ENCODE peak calls at places on chromosome 10, in six cellular contexts. C is neuronal stem cell, Y is IMR-90, R is mesenchymal stem cell, X is mesendoderm, Q is H9. P is an unnamed sample.
A peak's percentile ranks its signal among the peaks of the same experiment; 100 is the strongest.

GRCh38 chr10:133163889-133164815 is 4.1 kb downstream of the KNDC1 start:
- DNase-seq in C (no peak), X (no peak), R (no peak), Q (peak; percentile 89), Y (no peak), P (no peak)

GRCh38 chr10:101566333-101567164 is 21.5 kb downstream of the POLL start:
- DNase-seq in R (peak; percentile 29), Y (peak; percentile 20), X (peak; percentile 40), C (no peak), Q (peak; percentile 60), P (peak; percentile 10)

GRCh38 chr10:60073781-60074656 is 167.7 kb upstream of the CCDC6 start:
- DNase-seq in R (no peak), C (no peak), X (no peak), Q (no peak), Y (no peak), P (no peak)

GRCh38 chr10:121291828-121292227 is 306.4 kb downstream of the FGFR2 start:
- DNase-seq in R (no peak), Q (no peak), C (no peak), Y (no peak), X (no peak), P (no peak)

GRCh38 chr10:89480047-89480446 is 55.3 kb downstream of the SLC16A12 start:
- DNase-seq in Q (no peak), R (no peak), X (no peak), C (no peak), Y (peak; percentile 9), P (no peak)

GRCh38 chr10:79148452-79149344 is 79.9 kb downstream of the ZMIZ1 start:
- DNase-seq in C (no peak), Q (no peak), Y (peak; percentile 40), R (peak; percentile 30), X (no peak), P (peak; percentile 30)

GRCh38 chr10:16586358-16587138 is 64.9 kb upstream of the C1QL3 start:
- DNase-seq in Q (no peak), C (no peak), R (no peak), X (no peak), Y (no peak), P (no peak)

GRCh38 chr10:32048282-32048681 is 7.9 kb downstream of the KIF5B start:
- DNase-seq in R (no peak), X (no peak), C (no peak), Q (no peak), Y (no peak), P (no peak)

GRCh38 chr10:133089461-133089800 is 1.7 kb downstream of the ADGRA1 start:
- DNase-seq in Q (no peak), R (no peak), Y (no peak), C (no peak), X (no peak), P (no peak)

GRCh38 chr10:6445671-6446278 is 134.3 kb downstream of the PRKCQ start:
- DNase-seq in Y (peak; percentile 28), Q (peak; percentile 47), R (peak; percentile 27), X (peak; percentile 55), C (no peak), P (no peak)

GRCh38 chr10:124722812-124723783 is 21.1 kb downstream of the FAM53B start:
- DNase-seq in X (peak; percentile 68), R (no peak), Y (no peak), Q (no peak), C (no peak), P (peak; percentile 22)

GRCh38 chr10:66919248-66919647 is 6.6 kb upstream of the LRRTM3 start:
- DNase-seq in R (no peak), X (no peak), C (no peak), Q (no peak), Y (no peak), P (no peak)

GRCh38 chr10:87079106-87079836 is 15.4 kb downstream of the GLUD1 start:
- DNase-seq in Y (no peak), Q (no peak), X (no peak), C (no peak), R (no peak), P (no peak)

GRCh38 chr10:5183923-5184322 is 1.0 kb downstream of the AKR1C8 start:
- DNase-seq in Q (no peak), X (no peak), Y (no peak), C (no peak), R (no peak), P (no peak)

GRCh38 chr10:16030562-16030961 is 170.3 kb upstream of the MINDY3 start:
- DNase-seq in Y (no peak), R (no peak), X (peak; percentile 19), C (no peak), Q (no peak), P (no peak)

GRCh38 chr10:98460837-98461499 is 14.2 kb upstream of the HPS1 start:
- DNase-seq in C (no peak), Q (no peak), R (peak; percentile 95), X (peak; percentile 84), Y (peak; percentile 96), P (peak; percentile 97)

GRCh38 chr10:77833225-77833624 is 93.3 kb downstream of the DLG5 start:
- DNase-seq in C (no peak), X (no peak), Q (no peak), Y (no peak), R (no peak), P (no peak)

GRCh38 chr10:94006591-94007550 is 13.1 kb downstream of the PLCE1 start:
- DNase-seq in Y (peak; percentile 78), X (peak; percentile 91), R (peak; percentile 17), Q (no peak), C (no peak), P (peak; percentile 79)

GRCh38 chr10:133127291-133128125 is 32.5 kb upstream of the KNDC1 start:
- DNase-seq in R (no peak), Q (peak; percentile 65), Y (no peak), C (no peak), X (no peak), P (no peak)

GRCh38 chr10:48509974-48510692 is 94.7 kb downstream of the ARHGAP22 start:
- DNase-seq in X (peak; percentile 67), C (no peak), Q (peak; percentile 38), Y (no peak), R (no peak), P (peak; percentile 56)

GRCh38 chr10:118173326-118173725 is 126.6 kb upstream of the RAB11FIP2 start:
- DNase-seq in R (peak; percentile 1), Q (no peak), Y (no peak), X (no peak), C (no peak), P (no peak)

GRCh38 chr10:4522296-4523000 is 303.6 kb upstream of the AKR1E2 start:
- DNase-seq in Q (no peak), C (no peak), X (no peak), R (no peak), Y (no peak), P (no peak)

GRCh38 chr10:124417846-124418725 is 637 bp downstream of the OAT start:
- DNase-seq in X (peak; percentile 76), Q (peak; percentile 54), R (peak; percentile 80), C (peak; percentile 56), Y (peak; percentile 44), P (peak; percentile 52)

DNA sequence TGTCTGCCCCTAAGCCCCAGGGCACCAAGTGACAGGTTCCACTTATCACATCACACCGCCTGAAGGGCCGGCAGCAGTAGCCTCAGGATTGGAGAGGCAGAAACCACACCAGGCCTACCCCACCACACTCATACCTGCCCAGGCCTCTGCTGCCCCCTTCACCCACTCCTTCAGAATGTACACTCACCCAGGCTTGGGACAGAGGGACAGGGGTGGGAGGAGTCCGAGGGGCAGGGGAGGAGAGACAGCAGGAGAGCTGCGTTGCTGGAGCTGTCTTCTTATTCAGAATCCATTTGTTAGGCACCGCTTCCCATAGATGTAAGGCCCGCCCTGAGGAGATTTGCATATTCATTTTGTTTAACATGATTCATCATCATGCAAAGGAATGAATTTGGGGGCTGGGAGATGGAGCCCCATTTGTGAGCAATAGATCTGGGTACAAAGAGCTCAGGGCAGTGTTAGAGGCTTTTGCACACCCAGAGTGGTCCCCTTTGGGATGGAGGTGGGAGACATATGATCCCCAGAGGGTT is 156.7 kb downstream of the CDH23 start:
- DNase-seq in Q (no peak), C (no peak), X (no peak), Y (no peak), R (no peak), P (no peak)
- H3K18ac ChIP-seq in Q (no peak overlapping the region), C (peak overlapping the region; percentile 77), X (no peak overlapping the region), Y (no peak overlapping the region), R (no peak overlapping the region), P (no peak overlapping the region)

GRCh38 chr10:44962870-44963738 is 3.5 kb downstream of the RASSF4 start:
- DNase-seq in C (no peak), Y (no peak), X (peak; percentile 44), R (peak; percentile 34), Q (peak; percentile 70), P (no peak)
- H3K18ac ChIP-seq in C (peak overlapping the region; percentile 96), Y (no peak overlapping the region), X (no peak overlapping the region), R (peak overlapping the region; percentile 3), Q (peak overlapping the region; percentile 21), P (peak overlapping the region; percentile 16)

GRCh38 chr10:26215923-26216576 is 524 bp upstream of the GAD2 start:
- DNase-seq in C (peak; percentile 62), Y (no peak), Q (peak; percentile 82), R (no peak), X (peak; percentile 79), P (peak; percentile 37)
- H3K18ac ChIP-seq in C (no peak overlapping the region), Y (no peak overlapping the region), Q (no peak overlapping the region), R (no peak overlapping the region), X (no peak overlapping the region), P (no peak overlapping the region)

DNA sequence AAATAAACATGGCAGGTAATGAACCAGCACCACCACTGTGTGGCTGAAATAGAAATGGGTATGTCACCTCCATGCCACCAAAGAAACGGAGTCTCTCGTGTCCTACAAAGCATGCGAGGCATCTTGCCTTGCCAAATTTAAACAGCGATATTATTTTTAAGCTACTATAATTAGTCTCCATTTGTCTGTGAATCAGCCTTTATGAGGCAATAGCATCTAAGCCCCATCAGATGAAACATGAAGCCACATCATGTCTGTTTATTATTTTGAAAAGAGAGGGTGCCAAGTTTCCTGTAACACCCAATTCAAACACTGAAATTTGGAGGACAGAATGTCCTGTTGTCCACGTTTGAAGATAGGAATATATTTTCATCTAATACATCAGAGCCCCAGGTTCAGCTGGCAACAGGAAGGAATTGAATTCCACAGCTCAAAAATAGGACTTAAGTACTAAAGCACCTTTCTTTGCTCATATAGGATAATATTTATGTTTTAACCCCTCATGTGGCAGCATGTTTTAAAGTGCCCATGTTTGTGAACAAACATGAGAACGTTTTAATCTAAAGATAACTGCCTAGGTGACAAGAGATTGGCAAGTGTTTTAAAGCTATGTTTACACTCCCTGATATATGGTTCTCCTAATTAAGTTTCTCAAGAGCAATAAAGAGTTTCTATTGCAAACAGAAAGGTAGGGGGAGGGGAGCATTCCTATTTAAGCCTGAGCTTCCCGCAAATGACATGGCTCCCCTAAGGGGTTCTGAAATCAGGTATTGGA is 86.8 kb downstream of the SORBS1 start:
- DNase-seq in Q (no peak), X (no peak), C (no peak), Y (no peak), R (no peak), P (no peak)
- H3K18ac ChIP-seq in Q (no peak overlapping the region), X (peak overlapping the region; percentile 47), C (no peak overlapping the region), Y (no peak overlapping the region), R (no peak overlapping the region), P (no peak overlapping the region)

GRCh38 chr10:46293832-46294640 is 7.2 kb downstream of the ANTXRL start:
- DNase-seq in C (no peak), X (no peak), R (no peak), Q (peak; percentile 32), Y (no peak), P (no peak)

GRCh38 chr10:46292573-46293023 is 5.8 kb downstream of the ANTXRL start:
- DNase-seq in R (no peak), C (no peak), Q (no peak), Y (no peak), X (no peak), P (no peak)

GRCh38 chr10:46294641-46295230 is 7.9 kb downstream of the ANTXRL start:
- DNase-seq in Y (no peak), C (no peak), R (no peak), Q (peak; percentile 12), X (no peak), P (no peak)

GRCh38 chr10:46291817-46292572 is 5.2 kb downstream of the ANTXRL start:
- DNase-seq in X (peak; percentile 48), C (no peak), Y (no peak), Q (no peak), R (no peak), P (no peak)

GRCh38 chr10:46293228-46293627 is 6.4 kb downstream of the ANTXRL start:
- DNase-seq in X (no peak), Y (no peak), R (no peak), Q (peak; percentile 12), C (no peak), P (no peak)
- H3K18ac ChIP-seq in X (no peak overlapping the region), Y (no peak overlapping the region), R (no peak overlapping the region), Q (no peak overlapping the region), C (no peak overlapping the region), P (no peak overlapping the region)